ENCODE peak calls at places on chromosomes 13 and 19, in five cellular contexts. T is ACHN, O is T-helper 2 cell, Y is mammary epithelial cell, S is HuH-7. P is an unnamed sample.
A peak's percentile ranks its signal among the peaks of the same experiment; 100 is the strongest.

GRCh38 chr19:38799104-38799503 is 10.1 kb downstream of the LGALS7B start:
- DNase-seq in T (no peak), O (no peak), Y (no peak), S (no peak), P (no peak)

GRCh38 chr19:46731584-46731983 is 14.3 kb upstream of the FKRP start:
- DNase-seq in Y (peak; percentile 43), O (no peak), T (no peak), S (no peak), P (no peak)

GRCh38 chr13:49086711-49087110 is 111.0 kb downstream of the FNDC3A start:
- DNase-seq in T (no peak), O (no peak), Y (peak; percentile 75), S (no peak), P (peak; percentile 64)

GRCh38 chr13:46647514-46648065 is 94.6 kb downstream of the LRCH1 start:
- DNase-seq in S (no peak), Y (no peak), O (no peak), T (no peak), P (no peak)

GRCh38 chr13:102018716-102019115 is 383.1 kb downstream of the FGF14 start:
- DNase-seq in S (no peak), O (no peak), T (no peak), Y (peak; percentile 39), P (no peak)

GRCh38 chr19:41877916-41878905 is 1.1 kb downstream of the CD79A start:
- DNase-seq in T (no peak), O (no peak), S (no peak), Y (no peak), P (no peak)

GRCh38 chr13:112451512-112452379 is 75.6 kb downstream of the SPACA7 start:
- DNase-seq in O (no peak), T (no peak), S (no peak), Y (no peak), P (no peak)

GRCh38 chr13:46403851-46404731 is 17.0 kb upstream of the RUBCNL start:
- DNase-seq in T (no peak), Y (no peak), O (no peak), S (no peak), P (no peak)

GRCh38 chr13:44326961-44327360 is 46.7 kb upstream of the SERP2 start:
- DNase-seq in Y (no peak), O (no peak), S (no peak), T (no peak), P (no peak)

GRCh38 chr19:33248954-33249613 is 23.4 kb upstream of the SLC7A10 start:
- DNase-seq in Y (no peak), T (no peak), O (no peak), S (no peak), P (no peak)

GRCh38 chr19:31118292-31118925 is 230.8 kb downstream of the TSHZ3 start:
- DNase-seq in T (no peak), S (no peak), Y (no peak), O (no peak), P (no peak)

GRCh38 chr19:35458821-35459391 is 10.8 kb downstream of the FFAR2 start:
- DNase-seq in T (no peak), Y (no peak), O (no peak), S (peak; percentile 86), P (peak; percentile 46)